ENCODE peak calls at places on chromosomes 11 and 22, in nine cellular contexts. A, I, M, G, D, P, R, E and X are unnamed samples.
A peak's percentile ranks its signal among the peaks of the same experiment; 100 is the strongest.

GRCh38 chr11:128894685-128895084 is 3.5 kb downstream of the KCNJ5 start:
- DNase-seq in D (peak; percentile 69), I (no peak), R (peak; percentile 25), A (no peak), E (peak; percentile 23), G (no peak), M (no peak), P (no peak), X (peak; percentile 72)

GRCh38 chr11:119108857-119109221 is 1.7 kb downstream of the C2CD2L start:
- DNase-seq in E (no peak), M (no peak), A (no peak), I (no peak), P (no peak), G (no peak), D (peak; percentile 45), R (no peak), X (no peak)

GRCh38 chr11:96114178-96115070 is 190.5 kb upstream of the MTMR2 start:
- DNase-seq in M (no peak), I (no peak), E (no peak), A (no peak), D (no peak), G (no peak), R (no peak), P (peak; percentile 23), X (no peak)

GRCh38 chr11:24348908-24349307 is 147.9 kb upstream of the LUZP2 start:
- DNase-seq in P (no peak), E (no peak), G (no peak), D (no peak), I (no peak), A (no peak), M (no peak), R (no peak), X (no peak)

GRCh38 chr11:44606472-44606871 is 41.0 kb downstream of the CD82 start:
- DNase-seq in R (no peak), I (no peak), D (no peak), A (no peak), G (no peak), E (no peak), M (no peak), P (no peak), X (no peak)

GRCh38 chr22:31103899-31104694 is 3.3 kb downstream of the SELENOM start:
- DNase-seq in E (no peak), P (no peak), A (no peak), D (no peak), G (no peak), R (no peak), I (no peak), M (no peak), X (peak; percentile 79)

GRCh38 chr11:99019676-99020075 is 1.1 kb upstream of the CNTN5 start:
- DNase-seq in A (no peak), I (no peak), E (no peak), R (no peak), M (no peak), P (no peak), D (no peak), G (no peak), X (no peak)

GRCh38 chr22:40147388-40148176 is 30.1 kb upstream of the TNRC6B start:
- DNase-seq in I (no peak), P (no peak), D (no peak), E (no peak), A (no peak), R (no peak), M (no peak), G (no peak), X (no peak)

DNA sequence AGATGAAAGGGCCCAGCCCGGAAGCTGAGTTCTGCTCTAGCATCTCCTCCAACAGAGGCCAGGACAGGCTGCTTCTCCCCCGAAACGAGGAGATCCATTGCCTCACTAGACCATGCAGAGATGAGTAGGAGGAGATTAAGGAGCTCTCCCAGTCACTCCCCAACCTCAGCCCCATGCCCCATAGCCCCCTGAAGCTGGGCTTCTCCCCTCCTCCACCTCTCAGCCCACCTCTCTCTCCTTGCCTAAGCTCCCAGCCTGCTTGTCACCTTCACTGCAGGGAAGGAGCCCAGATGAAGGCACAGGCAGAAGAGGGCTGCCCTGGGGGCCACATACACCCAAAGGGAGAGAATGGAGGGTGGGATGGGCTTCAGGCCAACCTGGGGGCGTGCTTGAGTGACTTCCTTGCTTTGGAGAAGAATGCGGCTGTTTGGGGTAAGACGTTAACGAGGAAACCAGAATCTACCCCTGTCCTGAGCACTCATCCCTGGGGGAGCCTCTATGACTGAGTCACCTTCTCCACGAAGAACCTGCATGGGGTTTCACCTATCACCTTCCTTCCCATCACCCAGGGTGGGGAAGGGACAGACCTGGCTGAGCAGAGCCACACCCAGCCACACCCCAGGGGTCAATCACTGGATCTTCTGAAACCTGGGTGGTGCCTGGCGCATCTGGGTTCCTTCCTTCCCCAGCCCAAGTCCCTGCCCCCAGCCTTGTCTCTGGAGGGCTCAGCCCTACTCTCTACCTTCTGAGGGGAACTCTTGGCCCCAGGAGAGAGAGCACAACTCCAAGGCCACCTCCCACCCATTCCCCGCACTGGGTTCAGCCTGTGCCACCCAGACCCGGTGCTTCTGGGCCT is 11.6 kb upstream of the GNAZ start:
- DNase-seq in P (no peak), M (no peak), E (no peak), I (no peak), R (no peak), D (peak; percentile 14), G (no peak), A (no peak), X (no peak)
- H3K27me3 ChIP-seq in P (no peaks in the 10 kb centered on the region), M (no peaks in the 10 kb centered on the region), E (peaks cover 4% of the 10 kb centered on the region), I (no peaks in the 10 kb centered on the region), R (peaks cover 3% of the 10 kb centered on the region), D (no peaks in the 10 kb centered on the region), G (no peaks in the 10 kb centered on the region), A (no peaks in the 10 kb centered on the region), X (no peaks in the 10 kb centered on the region)

DNA sequence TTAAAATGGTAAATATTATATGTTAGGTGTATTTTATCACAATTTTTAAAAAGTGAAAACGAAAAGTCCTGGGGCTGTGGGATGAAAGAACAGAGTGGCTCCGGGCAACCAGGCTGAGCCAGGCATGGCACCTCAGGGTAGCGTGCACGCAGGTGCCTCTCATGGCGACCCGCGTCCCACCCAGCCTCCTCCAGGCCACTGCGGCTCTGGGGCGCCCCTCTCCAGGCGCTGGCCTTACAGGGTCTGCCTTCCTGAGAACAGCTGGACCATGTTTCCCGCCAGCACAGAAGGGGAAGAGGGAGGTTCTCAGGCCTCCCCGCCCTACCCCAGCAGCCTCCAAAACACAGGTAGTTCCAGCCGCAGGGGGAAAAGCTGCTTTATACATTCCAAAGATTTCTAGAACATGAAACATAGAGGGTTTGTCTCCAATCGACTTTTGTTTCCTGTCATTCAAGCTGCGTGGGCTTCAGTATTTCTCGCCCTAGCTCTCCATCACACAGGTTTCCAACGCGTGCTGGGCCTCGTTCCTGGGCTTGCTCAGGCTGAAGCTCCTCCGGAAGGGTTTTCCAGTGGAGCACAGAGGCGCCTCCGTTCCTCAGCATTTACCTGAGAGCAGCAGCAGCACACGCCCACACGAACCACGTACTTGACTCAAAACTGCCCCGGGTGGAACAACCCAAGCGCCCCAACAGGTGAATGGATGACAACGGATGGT is 10.5 kb downstream of the EHD1 start:
- DNase-seq in M (no peak), A (no peak), P (no peak), R (no peak), I (no peak), G (no peak), D (no peak), E (no peak), X (peak; percentile 54)
- H3K4me3 ChIP-seq in M (no peak overlapping the region), A (no peak overlapping the region), P (no peak overlapping the region), R (no peak overlapping the region), I (no peak overlapping the region), G (peak overlapping the region; percentile 52), D (no peak overlapping the region), E (no peak overlapping the region), X (no peak overlapping the region)

GRCh38 chr11:16607675-16608644 is 130.5 kb upstream of the C11orf58 start:
- DNase-seq in E (peak; percentile 79), R (peak; percentile 21), D (peak; percentile 19), G (no peak), A (no peak), M (peak; percentile 88), I (no peak), P (peak; percentile 69), X (peak; percentile 93)
- H3K27me3 ChIP-seq in E (peaks cover 8% of the 10 kb centered on the region), R (peaks cover 52% of the 10 kb centered on the region), D (peaks cover 52% of the 10 kb centered on the region), G (peaks cover 77% of the 10 kb centered on the region), A (peaks cover 6% of the 10 kb centered on the region), M (peaks cover 9% of the 10 kb centered on the region), I (peaks cover 40% of the 10 kb centered on the region), P (peaks cover 19% of the 10 kb centered on the region), X (no peaks in the 10 kb centered on the region)

GRCh38 chr22:29882716-29883044 is 294 bp upstream of the MTMR3 start:
- DNase-seq in D (no peak), M (no peak), G (no peak), A (no peak), I (no peak), E (no peak), R (no peak), P (no peak), X (no peak)
- H3K4me3 ChIP-seq in D (no peak overlapping the region), M (no peak overlapping the region), G (peak overlapping the region; percentile 87), A (no peak overlapping the region), I (peak overlapping the region; percentile 75), E (peak overlapping the region; percentile 95), R (no peak overlapping the region), P (peak overlapping the region; percentile 100), X (no peak overlapping the region)

DNA sequence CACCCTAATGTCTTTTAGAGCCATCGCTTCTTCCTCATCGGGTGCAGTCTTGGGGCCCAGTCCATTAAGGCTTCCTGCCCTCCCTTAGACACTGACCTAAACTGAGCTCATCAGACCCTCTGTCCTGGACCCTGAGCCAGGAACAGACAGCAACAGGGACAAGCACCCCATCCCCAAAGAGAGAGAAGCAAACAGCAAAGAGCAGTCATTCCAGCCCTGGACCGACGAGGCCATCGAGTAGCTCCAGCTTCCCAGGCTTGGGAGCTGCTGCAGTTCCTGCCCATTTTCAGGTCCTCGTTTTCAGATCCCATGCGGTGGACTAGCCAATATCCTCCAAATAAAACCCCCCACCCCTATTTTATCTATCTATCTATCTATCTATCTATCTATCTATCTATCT is 25.8 kb upstream of the CACNG2 start:
- DNase-seq in R (no peak), A (no peak), P (no peak), D (no peak), I (no peak), M (no peak), G (no peak), E (no peak), X (no peak)
- H3K27me3 ChIP-seq in R (peaks cover 3% of the 10 kb centered on the region), A (no peaks in the 10 kb centered on the region), P (no peaks in the 10 kb centered on the region), D (peaks cover 7% of the 10 kb centered on the region), I (no peaks in the 10 kb centered on the region), M (no peaks in the 10 kb centered on the region), G (peaks cover 8% of the 10 kb centered on the region), E (peaks cover 48% of the 10 kb centered on the region), X (no peaks in the 10 kb centered on the region)

GRCh38 chr11:13279487-13279834 is 1.9 kb downstream of the BMAL1 start:
- DNase-seq in G (no peak), R (no peak), M (no peak), D (no peak), I (no peak), A (no peak), P (no peak), E (no peak), X (no peak)
- H3K4me3 ChIP-seq in G (peak overlapping the region; percentile 95), R (no peak overlapping the region), M (no peak overlapping the region), D (no peak overlapping the region), I (no peak overlapping the region), A (peak overlapping the region; percentile 92), P (no peak overlapping the region), E (peak overlapping the region; percentile 99), X (peak overlapping the region; percentile 94)

DNA sequence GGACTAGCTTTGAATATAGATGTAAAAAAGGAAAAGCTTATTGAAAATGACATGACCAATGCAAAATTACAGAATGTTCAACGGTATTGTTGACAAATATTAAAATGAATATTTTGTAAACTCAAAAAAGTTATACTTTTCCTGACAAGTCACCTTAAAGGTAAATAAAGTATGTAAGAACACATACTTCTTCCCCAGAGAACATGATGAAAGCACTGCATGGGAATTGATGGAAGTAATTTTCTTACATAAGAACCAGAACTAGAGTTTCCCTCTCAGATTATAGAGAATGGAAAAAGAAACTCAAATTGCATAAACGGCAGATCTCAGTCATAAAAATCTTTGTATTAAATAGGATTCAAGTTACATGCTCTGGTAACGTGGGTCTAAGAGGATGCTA is at the start of gene OR4P4:
- DNase-seq in M (no peak), A (no peak), G (no peak), D (no peak), R (no peak), E (no peak), I (no peak), P (no peak), X (no peak)
- H3K27me3 ChIP-seq in M (no peaks in the 10 kb centered on the region), A (no peaks in the 10 kb centered on the region), G (no peaks in the 10 kb centered on the region), D (no peaks in the 10 kb centered on the region), R (no peaks in the 10 kb centered on the region), E (no peaks in the 10 kb centered on the region), I (no peaks in the 10 kb centered on the region), P (no peaks in the 10 kb centered on the region), X (no peaks in the 10 kb centered on the region)